ENCODE peak calls at places on chromosomes 1 and 21, in nine cellular contexts. One of them, this sample, is unnamed.

GRCh38 chr1:184019066-184019465 is 18.5 kb downstream of the COLGALT2 start:
- DNase-seq in AG04450: no peak
- DNase-seq in heart left ventricle: no peak
- DNase-seq in left lung: no peak
- DNase-seq in H9: no peak
- DNase-seq in esophagus squamous epithelium: no peak
- DNase-seq in kidney: no peak
- DNase-seq in A549: no peak
- DNase-seq in IMR-90: no peak
- DNase-seq in this sample: no peak

GRCh38 chr1:98903261-98903660 is 101.4 kb downstream of the PLPPR5 start:
- DNase-seq in esophagus squamous epithelium: no peak
- DNase-seq in A549: peak
- DNase-seq in AG04450: peak
- DNase-seq in H9: no peak
- DNase-seq in kidney: no peak
- DNase-seq in IMR-90: peak
- DNase-seq in heart left ventricle: no peak
- DNase-seq in left lung: no peak
- DNase-seq in this sample: no peak

GRCh38 chr1:66292944-66293343 is 241.0 kb upstream of the SGIP1 start:
- DNase-seq in A549: no peak
- DNase-seq in IMR-90: no peak
- DNase-seq in left lung: no peak
- DNase-seq in heart left ventricle: no peak
- DNase-seq in H9: no peak
- DNase-seq in kidney: no peak
- DNase-seq in esophagus squamous epithelium: no peak
- DNase-seq in AG04450: no peak
- DNase-seq in this sample: no peak

GRCh38 chr1:68128157-68128556 is 77.7 kb upstream of the DIRAS3 start:
- DNase-seq in IMR-90: peak
- DNase-seq in AG04450: no peak
- DNase-seq in esophagus squamous epithelium: no peak
- DNase-seq in kidney: no peak
- DNase-seq in H9: no peak
- DNase-seq in heart left ventricle: no peak
- DNase-seq in A549: no peak
- DNase-seq in left lung: no peak
- DNase-seq in this sample: no peak

GRCh38 chr1:33004628-33005027 is 32.1 kb downstream of the AK2 start:
- DNase-seq in IMR-90: peak
- DNase-seq in esophagus squamous epithelium: no peak
- DNase-seq in A549: no peak
- DNase-seq in AG04450: no peak
- DNase-seq in heart left ventricle: no peak
- DNase-seq in kidney: no peak
- DNase-seq in left lung: no peak
- DNase-seq in H9: no peak
- DNase-seq in this sample: no peak

GRCh38 chr1:41466146-41466545 is 18.3 kb downstream of the EDN2 start:
- DNase-seq in esophagus squamous epithelium: no peak
- DNase-seq in IMR-90: no peak
- DNase-seq in heart left ventricle: no peak
- DNase-seq in H9: no peak
- DNase-seq in kidney: no peak
- DNase-seq in left lung: no peak
- DNase-seq in A549: no peak
- DNase-seq in AG04450: no peak
- DNase-seq in this sample: no peak

GRCh38 chr1:114956570-114956969 is 73.1 kb upstream of the TSHB start:
- DNase-seq in IMR-90: no peak
- DNase-seq in A549: peak
- DNase-seq in AG04450: no peak
- DNase-seq in esophagus squamous epithelium: no peak
- DNase-seq in H9: peak
- DNase-seq in left lung: no peak
- DNase-seq in heart left ventricle: no peak
- DNase-seq in kidney: no peak
- DNase-seq in this sample: no peak

GRCh38 chr1:116454940-116455339 is 81.9 kb downstream of the ATP1A1 start:
- DNase-seq in heart left ventricle: no peak
- DNase-seq in esophagus squamous epithelium: no peak
- DNase-seq in IMR-90: no peak
- DNase-seq in AG04450: no peak
- DNase-seq in H9: no peak
- DNase-seq in A549: no peak
- DNase-seq in left lung: no peak
- DNase-seq in kidney: no peak
- DNase-seq in this sample: no peak

GRCh38 chr1:156684227-156684782 is 7.1 kb upstream of the NES start:
- DNase-seq in H9: no peak
- DNase-seq in AG04450: no peak
- DNase-seq in left lung: no peak
- DNase-seq in heart left ventricle: no peak
- DNase-seq in A549: no peak
- DNase-seq in esophagus squamous epithelium: no peak
- DNase-seq in kidney: no peak
- DNase-seq in IMR-90: peak
- DNase-seq in this sample: no peak

GRCh38 chr1:94713472-94714141 is 106.5 kb upstream of the SLC44A3 start:
- DNase-seq in AG04450: peak
- DNase-seq in A549: peak
- DNase-seq in esophagus squamous epithelium: peak
- DNase-seq in IMR-90: peak
- DNase-seq in kidney: peak
- DNase-seq in heart left ventricle: peak
- DNase-seq in left lung: peak
- DNase-seq in H9: peak
- DNase-seq in this sample: peak

GRCh38 chr1:18072066-18072465 is 35.5 kb upstream of the IGSF21 start:
- DNase-seq in left lung: no peak
- DNase-seq in AG04450: no peak
- DNase-seq in heart left ventricle: no peak
- DNase-seq in H9: no peak
- DNase-seq in IMR-90: no peak
- DNase-seq in A549: no peak
- DNase-seq in esophagus squamous epithelium: no peak
- DNase-seq in kidney: no peak
- DNase-seq in this sample: no peak

GRCh38 chr1:44677201-44677520 is 2.6 kb downstream of the ARMH1 start:
- DNase-seq in AG04450: no peak
- DNase-seq in H9: no peak
- DNase-seq in A549: peak
- DNase-seq in kidney: no peak
- DNase-seq in IMR-90: peak
- DNase-seq in heart left ventricle: no peak
- DNase-seq in esophagus squamous epithelium: no peak
- DNase-seq in left lung: no peak
- DNase-seq in this sample: no peak

GRCh38 chr1:66397192-66397591 is 136.8 kb upstream of the SGIP1 start:
- DNase-seq in A549: no peak
- DNase-seq in esophagus squamous epithelium: no peak
- DNase-seq in left lung: no peak
- DNase-seq in IMR-90: no peak
- DNase-seq in heart left ventricle: no peak
- DNase-seq in AG04450: no peak
- DNase-seq in H9: no peak
- DNase-seq in kidney: no peak
- DNase-seq in this sample: no peak

GRCh38 chr1:41642922-41643321 is 158.4 kb upstream of the EDN2 start:
- DNase-seq in IMR-90: no peak
- DNase-seq in esophagus squamous epithelium: no peak
- DNase-seq in AG04450: no peak
- DNase-seq in A549: no peak
- DNase-seq in heart left ventricle: no peak
- DNase-seq in H9: no peak
- DNase-seq in left lung: no peak
- DNase-seq in kidney: no peak
- DNase-seq in this sample: no peak

GRCh38 chr1:167161242-167161641 is 59.4 kb upstream of the POU2F1 start:
- DNase-seq in A549: peak
- DNase-seq in H9: no peak
- DNase-seq in heart left ventricle: no peak
- DNase-seq in esophagus squamous epithelium: no peak
- DNase-seq in IMR-90: no peak
- DNase-seq in AG04450: no peak
- DNase-seq in kidney: no peak
- DNase-seq in left lung: no peak
- DNase-seq in this sample: no peak

GRCh38 chr1:156200062-156200461 is 6.2 kb downstream of the SLC25A44 start:
- DNase-seq in kidney: no peak
- DNase-seq in H9: no peak
- DNase-seq in esophagus squamous epithelium: no peak
- DNase-seq in IMR-90: no peak
- DNase-seq in AG04450: no peak
- DNase-seq in A549: no peak
- DNase-seq in left lung: no peak
- DNase-seq in heart left ventricle: no peak
- DNase-seq in this sample: no peak

GRCh38 chr1:39250460-39251240 is 46.2 kb downstream of the MACF1 start:
- DNase-seq in kidney: no peak
- DNase-seq in AG04450: no peak
- DNase-seq in A549: no peak
- DNase-seq in H9: no peak
- DNase-seq in heart left ventricle: no peak
- DNase-seq in esophagus squamous epithelium: no peak
- DNase-seq in left lung: no peak
- DNase-seq in IMR-90: peak
- DNase-seq in this sample: no peak

GRCh38 chr1:174007846-174008245 is 14.3 kb downstream of the RC3H1 start:
- DNase-seq in AG04450: no peak
- DNase-seq in esophagus squamous epithelium: no peak
- DNase-seq in heart left ventricle: no peak
- DNase-seq in left lung: no peak
- DNase-seq in A549: no peak
- DNase-seq in kidney: no peak
- DNase-seq in IMR-90: peak
- DNase-seq in H9: no peak
- DNase-seq in this sample: no peak

GRCh38 chr1:65147424-65148177 is 402 bp upstream of the AK4 start:
- DNase-seq in left lung: peak
- DNase-seq in H9: peak
- DNase-seq in AG04450: no peak
- DNase-seq in heart left ventricle: peak
- DNase-seq in IMR-90: no peak
- DNase-seq in esophagus squamous epithelium: no peak
- DNase-seq in A549: peak
- DNase-seq in kidney: peak
- DNase-seq in this sample: peak

GRCh38 chr21:38841472-38841871 is 35.7 kb downstream of the ETS2 start:
- DNase-seq in H9: no peak
- DNase-seq in esophagus squamous epithelium: no peak
- DNase-seq in left lung: no peak
- DNase-seq in AG04450: no peak
- DNase-seq in IMR-90: no peak
- DNase-seq in kidney: no peak
- DNase-seq in A549: no peak
- DNase-seq in heart left ventricle: no peak
- DNase-seq in this sample: no peak

GRCh38 chr1:31691951-31692350 is 11.9 kb downstream of the COL16A1 start:
- DNase-seq in IMR-90: no peak
- DNase-seq in A549: no peak
- DNase-seq in esophagus squamous epithelium: no peak
- DNase-seq in heart left ventricle: no peak
- DNase-seq in kidney: peak
- DNase-seq in left lung: no peak
- DNase-seq in AG04450: no peak
- DNase-seq in H9: no peak
- DNase-seq in this sample: no peak
- TF ChIP-seq CTCF in IMR-90: peak
- TF ChIP-seq CTCF in A549: peak
- TF ChIP-seq CTCF in esophagus squamous epithelium: no peak
- TF ChIP-seq CTCF in heart left ventricle: no peak
- TF ChIP-seq CTCF in kidney: no peak
- TF ChIP-seq CTCF in left lung: no peak
- TF ChIP-seq CTCF in AG04450: no peak
- TF ChIP-seq CTCF in H9: no peak
- TF ChIP-seq CTCF in this sample: no peak

DNA sequence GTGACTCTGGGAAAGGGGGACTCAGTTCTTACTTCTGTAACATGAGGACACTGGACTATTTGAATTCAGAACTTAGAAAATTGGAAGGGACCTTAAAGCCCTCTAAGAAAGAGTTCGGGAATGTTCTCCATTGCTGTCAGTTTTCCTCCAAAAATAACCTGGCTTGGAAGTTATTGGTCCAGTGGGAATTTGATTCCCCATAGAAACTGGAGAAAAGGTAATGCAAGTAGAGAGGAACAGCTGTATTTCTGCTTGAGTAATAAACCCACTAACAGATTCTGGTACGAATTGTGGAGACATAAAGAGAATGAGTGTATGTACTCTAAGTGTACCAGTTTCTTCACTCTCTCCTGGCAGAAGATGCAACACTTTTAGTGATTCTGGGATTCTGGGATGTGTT is 1.8 kb downstream of the ZBED6 start:
- DNase-seq in esophagus squamous epithelium: no peak
- DNase-seq in IMR-90: no peak
- DNase-seq in H9: no peak
- DNase-seq in AG04450: no peak
- DNase-seq in heart left ventricle: no peak
- DNase-seq in A549: no peak
- DNase-seq in kidney: no peak
- DNase-seq in left lung: no peak
- DNase-seq in this sample: no peak
- H3K27ac ChIP-seq in esophagus squamous epithelium: peak
- H3K27ac ChIP-seq in IMR-90: no peak
- H3K27ac ChIP-seq in H9: no peak
- H3K27ac ChIP-seq in AG04450: no peak
- H3K27ac ChIP-seq in heart left ventricle: peak
- H3K27ac ChIP-seq in A549: peak
- H3K27ac ChIP-seq in kidney: no peak
- H3K27ac ChIP-seq in left lung: no peak
- H3K27ac ChIP-seq in this sample: peak

DNA sequence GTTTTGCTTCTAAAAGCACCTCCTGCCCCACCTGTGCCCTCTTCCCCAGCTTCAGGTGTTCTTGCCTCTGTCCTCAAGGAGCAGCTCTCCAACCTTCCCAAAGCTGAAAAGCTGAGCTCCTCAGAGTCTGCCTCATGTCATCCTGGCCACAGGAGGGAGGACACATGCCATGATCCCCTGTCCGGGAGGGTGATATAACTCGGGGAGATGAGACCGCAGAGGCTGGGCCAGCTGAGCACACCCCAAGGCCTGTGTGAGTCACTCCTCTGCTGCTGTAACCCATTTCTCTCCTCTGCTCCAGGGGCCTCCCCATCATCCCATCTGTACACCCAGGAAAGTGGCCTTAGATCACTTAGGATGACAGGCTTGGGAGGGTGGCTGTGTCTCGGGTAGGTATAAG is 49.8 kb downstream of the EPHB2 start:
- DNase-seq in esophagus squamous epithelium: no peak
- DNase-seq in kidney: no peak
- DNase-seq in IMR-90: peak
- DNase-seq in AG04450: no peak
- DNase-seq in A549: no peak
- DNase-seq in H9: no peak
- DNase-seq in heart left ventricle: peak
- DNase-seq in left lung: no peak
- DNase-seq in this sample: no peak
- TF ChIP-seq CTCF in esophagus squamous epithelium: no peak
- TF ChIP-seq CTCF in kidney: no peak
- TF ChIP-seq CTCF in IMR-90: no peak
- TF ChIP-seq CTCF in AG04450: no peak
- TF ChIP-seq CTCF in A549: no peak
- TF ChIP-seq CTCF in H9: no peak
- TF ChIP-seq CTCF in heart left ventricle: no peak
- TF ChIP-seq CTCF in left lung: no peak
- TF ChIP-seq CTCF in this sample: no peak

GRCh38 chr1:23422955-23423354 is 1.6 kb downstream of the TCEA3 start:
- DNase-seq in kidney: no peak
- DNase-seq in AG04450: no peak
- DNase-seq in esophagus squamous epithelium: no peak
- DNase-seq in A549: no peak
- DNase-seq in left lung: no peak
- DNase-seq in H9: no peak
- DNase-seq in IMR-90: no peak
- DNase-seq in heart left ventricle: no peak
- DNase-seq in this sample: no peak
- H3K27ac ChIP-seq in kidney: peak
- H3K27ac ChIP-seq in AG04450: peak
- H3K27ac ChIP-seq in esophagus squamous epithelium: peak
- H3K27ac ChIP-seq in A549: no peak
- H3K27ac ChIP-seq in left lung: peak
- H3K27ac ChIP-seq in H9: no peak
- H3K27ac ChIP-seq in IMR-90: peak
- H3K27ac ChIP-seq in heart left ventricle: peak
- H3K27ac ChIP-seq in this sample: peak